ENCODE peak calls at places on chromosomes 11 and 22, in six cellular contexts. L is activated T-cell treated with anti-CD3 and anti-CD28 coated beads, Interleukin-2, amount 50 U/mL, for 48 hours; O is activated CD4-positive, alpha-beta T cell treated with anti-CD3 and anti-CD28 coated beads, Interleukin-2, amount 50 U/mL, for 4 hours; B is caudate nucleus; A is heart right ventricle; G is H1. Q is an unnamed sample.

GRCh38 chr11:68954970-68955958 is 25.5 kb downstream of the MRGPRD start:
- DNase-seq in L (no peak), O (no peak), B (no peak), A (peak), G (peak), Q (peak)

GRCh38 chr22:27489265-27489675 is 312.3 kb downstream of the MN1 start:
- DNase-seq in L (no peak), O (no peak), B (no peak), A (no peak), G (no peak), Q (no peak)

GRCh38 chr22:17774206-17774927 is at the start of gene BID:
- DNase-seq in L (peak), O (peak), B (no peak), A (peak), G (no peak), Q (peak)

GRCh38 chr22:43109921-43110443 is 568 bp upstream of the BIK start:
- DNase-seq in L (no peak), O (no peak), B (no peak), A (no peak), G (peak), Q (no peak)

GRCh38 chr22:19719055-19719482 is 4.3 kb upstream of the GP1BB start:
- DNase-seq in L (no peak), O (peak), B (no peak), A (peak), G (no peak), Q (no peak)

GRCh38 chr11:45374632-45375031 is 88.5 kb upstream of the SYT13 start:
- DNase-seq in L (no peak), O (no peak), B (no peak), A (no peak), G (no peak), Q (no peak)

GRCh38 chr11:45384711-45385241 is 98.6 kb upstream of the SYT13 start:
- DNase-seq in L (no peak), O (no peak), B (no peak), A (no peak), G (no peak), Q (no peak)

GRCh38 chr22:50523806-50524663 is 1.4 kb downstream of the SCO2 start:
- DNase-seq in L (peak), O (no peak), B (no peak), A (no peak), G (no peak), Q (no peak)

GRCh38 chr22:19599626-19600243 is 75.5 kb upstream of the CLDN5 start:
- DNase-seq in L (no peak), O (no peak), B (no peak), A (no peak), G (no peak), Q (no peak)

GRCh38 chr11:117998664-117999353 is 12.6 kb downstream of the IL10RA start:
- DNase-seq in L (peak), O (no peak), B (no peak), A (no peak), G (no peak), Q (no peak)

GRCh38 chr11:47154738-47155570 is 21.7 kb downstream of the ARFGAP2 start:
- DNase-seq in L (peak), O (no peak), B (no peak), A (no peak), G (no peak), Q (no peak)

GRCh38 chr22:50621491-50621880 is 6.5 kb downstream of the ARSA start:
- DNase-seq in L (peak), O (no peak), B (no peak), A (no peak), G (no peak), Q (no peak)

GRCh38 chr11:36730761-36731160 is 132.7 kb upstream of the RAG2 start:
- DNase-seq in L (no peak), O (no peak), B (no peak), A (no peak), G (no peak), Q (no peak)

GRCh38 chr22:22558071-22558971 is 744 bp downstream of the PRAME start:
- DNase-seq in L (no peak), O (no peak), B (no peak), A (no peak), G (no peak), Q (no peak)

GRCh38 chr11:66336234-66337102 is at the start of gene RIN1:
- DNase-seq in L (peak), O (peak), B (peak), A (peak), G (peak), Q (peak)

GRCh38 chr11:61290905-61291690 is 4.0 kb downstream of the VWCE start:
- DNase-seq in L (peak), O (no peak), B (no peak), A (no peak), G (peak), Q (no peak)

Q was measured in psoas muscle.